ENCODE peak calls at places on chromosome 10, in five cellular contexts. R is IMR-90, S is neuronal stem cell, K is mammary epithelial cell, D is mesenchymal stem cell. U is an unnamed sample.

GRCh38 chr10:14403359-14403758 is 72.6 kb upstream of the FRMD4A start:
- DNase-seq in S (no peak), K (no peak), D (no peak), R (no peak), U (no peak)

GRCh38 chr10:122499012-122499411 is 37.7 kb downstream of the HTRA1 start:
- DNase-seq in D (no peak), R (no peak), K (no peak), S (no peak), U (no peak)

GRCh38 chr10:53808677-53809076 is 992.4 kb downstream of the PCDH15 start:
- DNase-seq in S (no peak), R (no peak), K (no peak), D (no peak), U (peak)

GRCh38 chr10:30170814-30171213 is 111.4 kb upstream of the JCAD start:
- DNase-seq in S (no peak), R (peak), K (peak), D (peak), U (no peak)

GRCh38 chr10:108597031-108597430 is 1326.3 kb downstream of the XPNPEP1 start:
- DNase-seq in R (no peak), K (no peak), S (no peak), D (peak), U (no peak)

GRCh38 chr10:58579011-58579655 is 66.5 kb downstream of the BICC1 start:
- DNase-seq in K (no peak), R (no peak), S (no peak), D (no peak), U (peak)

GRCh38 chr10:70296406-70296899 is 12.6 kb upstream of the NPFFR1 start:
- DNase-seq in R (peak), K (peak), S (no peak), D (peak), U (no peak)

GRCh38 chr10:412109-412508 is 276.9 kb downstream of the ZMYND11 start:
- DNase-seq in K (no peak), D (no peak), S (no peak), R (no peak), U (no peak)

GRCh38 chr10:91996266-91996665 is 72.7 kb downstream of the BTAF1 start:
- DNase-seq in K (no peak), D (no peak), R (no peak), S (no peak), U (no peak)

GRCh38 chr10:93584445-93584844 is 16.6 kb downstream of the RBP4 start:
- DNase-seq in K (no peak), S (no peak), D (no peak), R (no peak), U (no peak)

GRCh38 chr10:88114368-88114767 is 250.9 kb downstream of the PTEN start:
- DNase-seq in R (peak), K (no peak), D (peak), S (no peak), U (peak)

GRCh38 chr10:127972958-127973357 is 66.1 kb downstream of the PTPRE start:
- DNase-seq in S (no peak), R (no peak), K (no peak), D (no peak), U (no peak)
- H3K9ac ChIP-seq in S (no peak), R (no peak), K (no peak), D (no peak), U (no peak)

DNA sequence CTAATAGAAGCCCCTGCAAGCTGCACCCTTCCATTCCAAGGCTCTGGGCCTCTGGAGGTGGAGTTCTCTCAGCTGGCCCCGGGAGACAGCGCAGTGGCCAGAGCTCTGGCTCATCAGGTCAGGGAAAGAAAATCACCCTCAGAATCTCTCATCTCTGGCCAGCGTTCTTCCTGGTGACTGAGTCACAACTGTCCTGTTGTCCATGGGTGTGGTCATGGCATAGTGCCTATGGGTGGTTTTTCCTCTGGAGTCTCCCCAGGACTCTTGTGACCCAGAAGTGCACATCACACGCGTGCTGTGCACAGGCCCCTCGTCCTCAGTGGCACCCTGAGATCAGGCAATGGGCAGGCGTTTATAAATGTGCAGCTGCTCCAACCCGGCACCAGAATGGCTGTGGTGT is 27.4 kb upstream of the FXYD4 start:
- DNase-seq in S (no peak), R (no peak), K (peak), D (no peak), U (no peak)
- H3K27ac ChIP-seq in S (no peak), R (no peak), K (no peak), D (no peak), U (no peak)

GRCh38 chr10:16999665-17000451 is 129.8 kb downstream of the CUBN start:
- DNase-seq in K (no peak), R (peak), S (no peak), D (peak), U (peak)
- H3K9ac ChIP-seq in K (no peak), R (no peak), S (no peak), D (peak), U (no peak)

DNA sequence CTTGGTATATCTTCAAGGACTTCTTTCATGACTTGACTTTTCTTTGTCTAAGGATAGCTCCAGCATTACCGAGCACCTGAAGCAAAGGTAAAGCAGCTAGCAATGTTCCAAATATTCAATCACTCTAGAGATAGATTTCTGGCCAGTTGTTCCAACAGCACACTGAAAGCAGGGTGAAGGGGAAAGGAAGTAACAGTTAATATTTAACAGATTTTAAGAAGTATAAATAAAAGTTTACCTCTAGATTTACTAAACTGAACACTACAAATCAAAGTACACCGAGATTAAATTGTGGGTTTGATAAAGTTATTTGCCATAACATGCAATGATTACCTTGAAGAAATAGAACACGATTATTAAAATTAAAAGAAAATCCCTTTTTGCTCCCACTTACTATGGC is 70.9 kb upstream of the GRID1 start:
- DNase-seq in K (no peak), S (no peak), D (no peak), R (no peak), U (no peak)
- H3K27ac ChIP-seq in K (no peak), S (no peak), D (no peak), R (no peak), U (no peak)

GRCh38 chr10:31937371-31937770 is 8.7 kb upstream of the ARHGAP12 start:
- DNase-seq in K (no peak), R (no peak), D (no peak), S (no peak), U (no peak)

GRCh38 chr10:31942892-31943291 is 14.3 kb upstream of the ARHGAP12 start:
- DNase-seq in R (no peak), K (no peak), D (no peak), S (no peak), U (no peak)

GRCh38 chr10:31940839-31941653 is 12.4 kb upstream of the ARHGAP12 start:
- DNase-seq in R (peak), D (peak), K (peak), S (no peak), U (no peak)

GRCh38 chr10:31942435-31942834 is 13.8 kb upstream of the ARHGAP12 start:
- DNase-seq in D (no peak), S (no peak), R (no peak), K (no peak), U (no peak)

DNA sequence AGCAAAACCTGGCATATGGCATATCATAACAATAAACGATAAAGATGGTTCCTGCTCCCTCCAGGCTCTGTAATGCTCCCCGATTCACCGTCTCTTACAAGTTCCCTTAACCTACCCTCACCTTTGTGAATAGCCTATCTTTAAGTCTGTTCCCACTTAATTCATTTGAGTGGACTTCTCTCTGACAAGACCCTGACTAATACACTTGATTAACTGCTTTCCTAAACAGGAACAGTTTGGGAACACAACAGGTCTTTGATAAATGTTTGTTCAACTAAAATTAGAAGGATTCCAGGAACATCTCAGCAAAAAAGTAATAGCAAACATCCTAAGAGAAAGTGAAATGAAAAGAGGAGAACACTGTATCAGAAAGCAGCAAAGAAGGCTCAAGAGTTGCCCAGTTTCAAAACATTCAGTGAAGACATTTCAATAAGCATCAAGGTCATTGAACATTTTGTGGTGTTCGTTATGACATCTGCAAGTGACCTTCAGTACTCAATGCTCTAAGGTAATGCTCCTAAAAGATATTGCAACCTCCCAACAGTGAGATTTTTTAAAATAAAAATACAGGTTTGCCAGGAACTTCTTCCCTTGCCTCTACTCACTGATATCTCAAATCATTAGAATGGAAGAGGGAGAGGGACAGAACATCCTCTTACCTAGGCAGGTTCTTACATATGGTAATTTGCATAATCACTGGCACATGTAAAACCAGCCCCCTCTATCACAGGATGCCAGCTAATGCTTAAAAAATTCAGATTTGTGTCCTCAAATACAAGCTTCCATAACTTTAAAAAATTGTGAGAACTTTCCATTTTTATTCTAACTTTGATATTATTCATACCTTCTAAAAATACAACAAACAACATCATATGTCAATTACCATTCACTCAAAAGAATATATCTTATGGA is 11.4 kb upstream of the ARHGAP12 start:
- DNase-seq in D (peak), S (no peak), R (no peak), K (peak), U (no peak)
- H3K9ac ChIP-seq in D (peak), S (no peak), R (no peak), K (peak), U (no peak)

DNA sequence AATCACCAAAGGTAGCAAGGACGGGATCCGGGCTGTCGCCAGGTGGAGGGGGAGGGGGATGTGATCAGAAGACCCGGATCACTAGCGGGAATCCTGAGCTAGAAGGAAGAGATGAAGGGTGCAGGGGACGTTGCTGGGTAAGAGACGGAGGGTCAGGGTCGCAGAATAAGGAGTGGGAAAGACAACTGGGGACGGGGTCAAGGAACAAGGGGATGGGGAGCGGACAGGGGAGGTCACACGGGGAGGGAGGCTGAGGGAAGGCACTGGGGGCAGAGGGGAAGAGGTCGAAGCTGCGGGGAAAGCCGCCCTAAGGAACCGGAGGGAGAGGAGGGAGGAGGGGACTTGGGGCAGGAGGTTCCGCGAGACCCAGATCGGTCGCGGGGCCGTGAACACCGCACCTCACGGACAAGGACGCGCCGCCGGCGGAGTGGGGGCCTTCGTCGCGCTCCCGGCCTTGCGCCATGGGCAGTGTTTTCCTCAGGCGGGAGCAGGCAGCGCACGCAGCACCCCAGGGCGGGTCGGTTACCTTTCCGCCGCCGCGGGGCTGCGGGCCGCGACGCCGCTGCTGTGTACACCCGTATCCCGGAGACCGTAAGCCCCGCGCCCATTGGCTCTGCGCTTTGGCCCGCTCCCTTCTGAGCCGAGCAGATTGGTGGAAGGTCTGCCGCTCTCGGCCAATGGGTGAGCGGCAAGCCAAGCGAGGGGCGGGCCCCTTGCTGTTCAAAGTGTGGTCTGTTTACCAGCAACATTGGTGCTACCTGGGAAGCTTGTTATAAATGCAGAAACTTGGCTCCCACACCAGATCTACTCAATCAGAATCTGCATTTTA is at the start of gene CFAP43:
- DNase-seq in K (peak), S (peak), R (peak), D (peak), U (peak)
- H3K27ac ChIP-seq in K (peak), S (no peak), R (no peak), D (no peak), U (peak)

GRCh38 chr10:103698266-103698665 is 157.1 kb downstream of the SH3PXD2A start:
- DNase-seq in R (no peak), D (no peak), K (no peak), S (no peak), U (no peak)

GRCh38 chr10:103697787-103698186 is 157.6 kb downstream of the SH3PXD2A start:
- DNase-seq in S (no peak), R (no peak), D (no peak), K (no peak), U (no peak)

GRCh38 chr10:103701380-103702222 is 153.8 kb downstream of the SH3PXD2A start:
- DNase-seq in D (no peak), R (no peak), K (no peak), S (no peak), U (no peak)

GRCh38 chr10:103699611-103700435 is 155.6 kb downstream of the SH3PXD2A start:
- DNase-seq in D (no peak), S (no peak), K (no peak), R (no peak), U (no peak)

GRCh38 chr10:103700436-103700715 is 155.0 kb downstream of the SH3PXD2A start:
- DNase-seq in K (no peak), R (no peak), D (no peak), S (no peak), U (no peak)
- H3K9ac ChIP-seq in K (no peak), R (no peak), D (no peak), S (no peak), U (no peak)

GRCh38 chr10:61766927-61767326 is 104.2 kb downstream of the CABCOCO1 start:
- DNase-seq in R (no peak), D (no peak), K (no peak), S (no peak), U (no peak)
- H3K27ac ChIP-seq in R (no peak), D (no peak), K (no peak), S (no peak), U (no peak)

GRCh38 chr10:117174439-117175214 is 22.7 kb upstream of the KCNK18 start:
- DNase-seq in R (peak), D (peak), S (peak), K (peak), U (peak)
- H3K9ac ChIP-seq in R (no peak), D (peak), S (peak), K (no peak), U (no peak)

U was measured in endodermal cell.